ENCODE peak calls at places on chromosomes 16 and 17, in five cellular contexts. O, M, I, G and C are unnamed samples.

GRCh38 chr16:10754941-10755340 is 11.3 kb downstream of the NUBP1 start:
- DNase-seq in G (peak; percentile 43), O (no peak), I (no peak), M (no peak), C (no peak)

GRCh38 chr17:6823011-6823442 is 8.5 kb downstream of the TEKT1 start:
- DNase-seq in I (no peak), M (no peak), O (no peak), G (peak; percentile 12), C (no peak)

GRCh38 chr16:981695-982151 is at the start of gene SOX8:
- DNase-seq in O (no peak), M (no peak), G (no peak), I (no peak), C (no peak)

GRCh38 chr17:44108440-44109311 is 14.8 kb downstream of the HDAC5 start:
- DNase-seq in O (peak; percentile 96), G (peak; percentile 96), I (no peak), M (peak; percentile 47), C (peak; percentile 85)

GRCh38 chr17:30274887-30275286 is 16.9 kb downstream of the BLMH start:
- DNase-seq in I (no peak), G (no peak), M (no peak), O (no peak), C (no peak)

GRCh38 chr16:83449861-83450260 is 357.9 kb upstream of the HSBP1 start:
- DNase-seq in M (no peak), G (no peak), I (no peak), O (no peak), C (no peak)

GRCh38 chr17:44549736-44550135 is 7.5 kb upstream of the FZD2 start:
- DNase-seq in G (no peak), M (no peak), O (no peak), I (no peak), C (no peak)

GRCh38 chr16:89924298-89924924 is 1.3 kb downstream of the TUBB3 start:
- DNase-seq in G (peak; percentile 68), O (no peak), I (no peak), M (no peak), C (no peak)

GRCh38 chr17:50672831-50673551 is 34.7 kb downstream of the ANKRD40 start:
- DNase-seq in G (no peak), O (no peak), I (no peak), M (peak; percentile 45), C (peak; percentile 35)

GRCh38 chr16:81460075-81460474 is 15.5 kb downstream of the CMIP start:
- DNase-seq in M (no peak), G (no peak), O (no peak), I (no peak), C (no peak)

GRCh38 chr16:813204-813915 is 12.8 kb upstream of the GNG13 start:
- DNase-seq in M (no peak), I (no peak), G (peak; percentile 20), O (no peak), C (peak; percentile 46)

DNA sequence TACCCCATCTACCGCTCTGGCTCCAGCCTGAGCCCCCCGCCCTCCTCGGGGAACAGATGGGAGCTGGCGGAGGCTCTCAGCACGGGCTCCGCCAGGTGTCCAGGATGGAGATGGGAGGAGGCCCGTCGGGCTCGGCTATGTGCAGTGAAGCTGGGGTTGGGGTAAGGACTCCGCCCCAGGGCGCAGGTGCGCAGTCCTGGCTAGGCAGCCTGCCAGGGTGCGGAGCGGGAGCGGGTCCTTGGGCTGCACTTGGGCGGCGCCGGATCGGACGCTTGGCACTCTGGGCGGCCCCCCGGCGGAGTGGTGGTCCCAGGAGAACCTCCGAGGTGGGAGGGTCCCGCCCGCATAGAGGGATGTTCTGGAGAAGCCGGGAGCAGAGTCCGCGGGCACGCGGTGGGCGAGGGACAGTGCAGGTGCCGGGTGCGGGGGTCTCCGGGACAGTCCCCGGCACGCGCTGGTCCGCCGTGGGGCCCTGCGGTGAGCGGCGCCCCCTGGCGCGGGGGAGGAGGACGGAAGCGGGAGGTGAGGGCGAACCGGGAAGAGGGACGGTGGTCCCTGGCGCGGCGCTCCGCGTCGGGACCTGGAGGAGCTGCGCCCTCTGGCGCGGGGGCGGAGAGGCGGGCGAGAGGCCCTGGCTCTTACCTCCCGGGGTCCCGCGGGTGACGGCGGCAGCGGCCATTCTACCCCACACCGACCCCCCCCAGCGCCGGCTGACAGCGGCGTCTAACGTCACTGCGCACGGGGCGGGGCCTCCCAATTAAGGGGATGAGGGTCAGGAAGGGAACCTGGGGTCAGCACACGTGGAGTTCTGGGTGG is at the start of gene CAMTA2:
- DNase-seq in I (peak; percentile 83), O (peak; percentile 90), M (peak; percentile 86), G (peak; percentile 69), C (peak; percentile 95)
- H3K27ac ChIP-seq in I (peak within 1 kb of the TSS; percentile 94), O (peak within 1 kb of the TSS; percentile 95), M (peak within 1 kb of the TSS; percentile 96), G (peak within 1 kb of the TSS; percentile 87), C (peak within 1 kb of the TSS; percentile 95)

DNA sequence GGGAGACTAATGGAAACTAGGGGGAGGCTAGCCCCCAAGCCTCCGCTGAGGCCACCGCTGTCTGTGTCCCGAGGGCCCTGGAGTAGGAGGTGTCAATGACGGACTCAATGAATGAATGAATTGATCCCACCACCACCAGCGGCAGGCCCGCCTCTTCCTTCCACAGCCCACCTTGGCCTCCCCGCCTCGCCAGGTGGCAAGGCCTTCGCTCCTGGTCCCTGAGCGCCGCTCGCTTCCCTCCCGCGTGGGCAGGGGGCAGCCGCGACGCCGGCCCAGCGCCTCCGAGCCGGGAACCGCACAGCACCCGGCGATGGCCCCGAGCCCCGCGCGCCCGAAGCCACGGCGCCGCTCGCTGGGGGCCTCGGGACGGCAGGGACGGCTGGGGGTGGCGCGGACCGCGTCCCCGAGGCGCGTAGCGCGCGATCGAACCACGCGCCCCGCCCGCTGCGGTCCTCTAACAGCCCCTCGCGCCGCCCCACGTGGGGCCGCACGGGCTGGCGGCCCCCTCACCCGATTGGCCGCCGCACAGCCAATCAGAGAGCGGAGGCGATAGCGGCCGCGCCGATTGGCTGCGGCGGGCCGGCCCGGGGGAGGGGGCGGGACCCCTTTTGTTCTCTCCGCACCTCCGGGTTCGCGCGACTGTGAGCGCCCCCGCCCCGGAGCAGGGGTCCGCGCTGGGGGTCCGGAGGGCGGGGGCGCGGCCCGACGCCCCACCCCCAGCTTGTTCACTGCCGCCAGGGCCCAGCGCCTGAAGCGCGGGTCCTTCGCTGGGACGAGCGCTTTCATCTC is 31.4 kb downstream of the ACTG1 start:
- DNase-seq in M (peak; percentile 47), G (peak; percentile 58), O (peak; percentile 76), I (peak; percentile 44), C (peak; percentile 84)
- H3K4me3 ChIP-seq in M (peak overlapping the region; percentile 12), G (peak overlapping the region; percentile 44), O (peak overlapping the region; percentile 41), I (peak overlapping the region; percentile 25), C (peak overlapping the region; percentile 70)

GRCh38 chr17:78125138-78125913 is 3.2 kb downstream of the TMC6 start:
- DNase-seq in I (peak; percentile 23), G (no peak), M (no peak), O (no peak), C (no peak)

GRCh38 chr17:78122991-78123249 is 5.6 kb downstream of the TMC6 start:
- DNase-seq in O (no peak), G (no peak), I (no peak), M (no peak), C (no peak)

GRCh38 chr17:78123258-78123929 is 5.2 kb downstream of the TMC6 start:
- DNase-seq in I (no peak), G (no peak), M (no peak), O (no peak), C (no peak)

GRCh38 chr17:78124836-78125137 is 3.8 kb downstream of the TMC6 start:
- DNase-seq in G (no peak), I (no peak), O (no peak), M (no peak), C (no peak)

DNA sequence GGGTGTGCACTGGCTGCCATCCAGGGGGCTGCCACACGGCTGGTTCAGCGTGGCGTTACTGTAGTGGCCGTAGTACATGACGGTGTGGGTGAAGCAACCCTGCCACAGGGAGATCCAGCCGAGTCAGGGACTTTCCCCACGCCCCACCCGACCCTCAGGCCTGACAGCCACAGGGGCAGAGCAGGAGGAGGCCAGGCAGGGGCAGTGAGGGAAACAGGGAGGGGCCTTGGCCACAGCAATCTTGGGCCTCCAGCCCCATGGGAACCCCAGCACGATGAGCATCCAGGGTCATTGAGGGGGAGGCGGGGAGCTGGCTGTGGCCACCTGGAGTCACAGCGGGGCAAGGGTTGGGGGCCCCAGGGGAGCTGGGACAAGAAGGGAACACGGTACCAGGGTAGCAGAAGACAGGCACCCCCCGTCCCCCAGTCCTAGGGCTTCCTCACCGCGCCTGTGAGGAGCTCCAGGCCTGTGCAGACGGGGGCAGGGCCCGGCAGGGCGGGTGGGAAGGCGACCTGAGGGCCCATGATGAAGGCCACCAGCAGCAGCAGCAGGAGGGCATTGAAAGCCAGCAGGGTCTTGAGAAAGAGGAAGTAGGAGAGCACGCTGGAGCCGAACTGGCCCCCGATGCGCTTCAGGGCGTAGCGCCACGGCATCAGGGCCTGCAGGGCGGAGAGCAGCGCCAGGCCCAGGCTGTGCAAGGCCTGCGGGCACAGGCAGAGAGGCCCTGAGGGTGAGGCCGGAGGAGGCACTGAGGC is 4.3 kb downstream of the TMC6 start:
- DNase-seq in G (no peak), M (no peak), O (no peak), I (no peak), C (no peak)
- H3K4me1 ChIP-seq in G (peaks cover 2% of the 10 kb centered on the region), M (no peaks in the 10 kb centered on the region), O (no peaks in the 10 kb centered on the region), I (peaks cover 73% of the 10 kb centered on the region), C (peaks cover 63% of the 10 kb centered on the region)

GRCh38 chr17:75239778-75240393 is 21.5 kb downstream of the GGA3 start:
- DNase-seq in I (no peak), O (no peak), M (no peak), G (no peak), C (no peak)

GRCh38 chr17:75238020-75238580 is 23.3 kb downstream of the GGA3 start:
- DNase-seq in G (no peak), O (no peak), M (no peak), I (no peak), C (no peak)

GRCh38 chr17:75237100-75238014 is 24.0 kb downstream of the GGA3 start:
- DNase-seq in O (no peak), I (no peak), M (no peak), G (no peak), C (peak; percentile 33)

GRCh38 chr17:75239214-75239613 is 22.2 kb downstream of the GGA3 start:
- DNase-seq in G (no peak), O (no peak), M (no peak), I (no peak), C (no peak)

GRCh38 chr17:75238684-75239191 is 22.7 kb downstream of the GGA3 start:
- DNase-seq in I (peak; percentile 31), G (peak; percentile 72), M (peak; percentile 38), O (peak; percentile 64), C (no peak)
- H3K27ac ChIP-seq in I (peak overlapping the region; percentile 40), G (no peak overlapping the region), M (no peak overlapping the region), O (no peak overlapping the region), C (peak overlapping the region; percentile 77)